ENCODE peak calls at places on chromosomes 7 and 10, in seven cellular contexts. One of them, this sample, is unnamed.
A peak's percentile ranks its signal among the peaks of the same experiment; 100 is the strongest.

GRCh38 chr10:5268743-5269142 is 72.1 kb downstream of the AKR1C4 start:
- DNase-seq in mesendoderm: no peak
- DNase-seq in mesenchymal stem cell: no peak
- DNase-seq in H9: no peak
- DNase-seq in neuronal stem cell: no peak
- DNase-seq in H1: no peak
- DNase-seq in IMR-90: no peak
- DNase-seq in this sample: no peak

GRCh38 chr10:1364151-1364910 is 308.1 kb downstream of the WDR37 start:
- DNase-seq in mesenchymal stem cell: no peak
- DNase-seq in mesendoderm: no peak
- DNase-seq in H1: no peak
- DNase-seq in neuronal stem cell: no peak
- DNase-seq in IMR-90: no peak
- DNase-seq in H9: no peak
- DNase-seq in this sample: no peak

GRCh38 chr10:63798599-63799498 is 277.6 kb downstream of the REEP3 start:
- DNase-seq in mesenchymal stem cell: peak; percentile 86
- DNase-seq in H9: no peak
- DNase-seq in IMR-90: peak; percentile 78
- DNase-seq in H1: no peak
- DNase-seq in mesendoderm: peak; percentile 37
- DNase-seq in neuronal stem cell: no peak
- DNase-seq in this sample: no peak

GRCh38 chr10:31723074-31723750 is 205.4 kb downstream of the ARHGAP12 start:
- DNase-seq in mesenchymal stem cell: peak; percentile 29
- DNase-seq in neuronal stem cell: no peak
- DNase-seq in H9: no peak
- DNase-seq in mesendoderm: no peak
- DNase-seq in H1: no peak
- DNase-seq in IMR-90: peak; percentile 52
- DNase-seq in this sample: peak; percentile 10

GRCh38 chr10:43109671-43110249 is 28.5 kb upstream of the CSGALNACT2 start:
- DNase-seq in mesendoderm: no peak
- DNase-seq in neuronal stem cell: no peak
- DNase-seq in H9: no peak
- DNase-seq in H1: no peak
- DNase-seq in mesenchymal stem cell: no peak
- DNase-seq in IMR-90: no peak
- DNase-seq in this sample: no peak

GRCh38 chr10:15150563-15150962 is 17.9 kb downstream of the NMT2 start:
- DNase-seq in neuronal stem cell: no peak
- DNase-seq in H1: no peak
- DNase-seq in H9: no peak
- DNase-seq in IMR-90: no peak
- DNase-seq in mesenchymal stem cell: no peak
- DNase-seq in mesendoderm: no peak
- DNase-seq in this sample: no peak

GRCh38 chr7:44191171-44191570 is 1.9 kb upstream of the GCK start:
- DNase-seq in H1: no peak
- DNase-seq in neuronal stem cell: no peak
- DNase-seq in mesenchymal stem cell: no peak
- DNase-seq in IMR-90: no peak
- DNase-seq in H9: no peak
- DNase-seq in mesendoderm: no peak
- DNase-seq in this sample: no peak

GRCh38 chr7:75017832-75018231 is 53.3 kb downstream of the CASTOR2 start:
- DNase-seq in H1: no peak
- DNase-seq in H9: no peak
- DNase-seq in mesenchymal stem cell: no peak
- DNase-seq in neuronal stem cell: no peak
- DNase-seq in IMR-90: no peak
- DNase-seq in mesendoderm: no peak
- DNase-seq in this sample: no peak

GRCh38 chr10:77507313-77507712 is 130.3 kb downstream of the KCNMA1 start:
- DNase-seq in IMR-90: no peak
- DNase-seq in H9: no peak
- DNase-seq in mesenchymal stem cell: no peak
- DNase-seq in neuronal stem cell: no peak
- DNase-seq in mesendoderm: no peak
- DNase-seq in H1: no peak
- DNase-seq in this sample: no peak

GRCh38 chr7:129990403-129991192 is 37.8 kb upstream of the UBE2H start:
- DNase-seq in mesendoderm: no peak
- DNase-seq in mesenchymal stem cell: peak; percentile 14
- DNase-seq in H9: peak; percentile 37
- DNase-seq in H1: no peak
- DNase-seq in neuronal stem cell: no peak
- DNase-seq in IMR-90: peak; percentile 25
- DNase-seq in this sample: no peak

GRCh38 chr10:93261961-93262610 is 188.4 kb downstream of the CYP26A1 start:
- DNase-seq in neuronal stem cell: no peak
- DNase-seq in H9: no peak
- DNase-seq in mesenchymal stem cell: peak; percentile 49
- DNase-seq in IMR-90: peak; percentile 58
- DNase-seq in mesendoderm: no peak
- DNase-seq in H1: no peak
- DNase-seq in this sample: no peak

GRCh38 chr7:964401-965231 is 10.1 kb upstream of the ADAP1 start:
- DNase-seq in H1: no peak
- DNase-seq in H9: peak; percentile 66
- DNase-seq in neuronal stem cell: no peak
- DNase-seq in mesendoderm: peak; percentile 67
- DNase-seq in IMR-90: peak; percentile 25
- DNase-seq in mesenchymal stem cell: peak; percentile 34
- DNase-seq in this sample: peak; percentile 56

GRCh38 chr7:135094472-135095237 is 53.2 kb upstream of the TMEM140 start:
- DNase-seq in neuronal stem cell: no peak
- DNase-seq in H9: no peak
- DNase-seq in IMR-90: no peak
- DNase-seq in H1: no peak
- DNase-seq in mesendoderm: no peak
- DNase-seq in mesenchymal stem cell: no peak
- DNase-seq in this sample: no peak

GRCh38 chr10:29642996-29643395 is 8.2 kb upstream of the SVIL start:
- DNase-seq in IMR-90: peak; percentile 87
- DNase-seq in neuronal stem cell: no peak
- DNase-seq in mesendoderm: no peak
- DNase-seq in H1: no peak
- DNase-seq in H9: no peak
- DNase-seq in mesenchymal stem cell: peak; percentile 88
- DNase-seq in this sample: no peak

GRCh38 chr10:86520871-86521619 is 547 bp downstream of the WAPL start:
- DNase-seq in mesendoderm: peak; percentile 68
- DNase-seq in mesenchymal stem cell: peak; percentile 81
- DNase-seq in H9: no peak
- DNase-seq in H1: no peak
- DNase-seq in neuronal stem cell: no peak
- DNase-seq in IMR-90: peak; percentile 42
- DNase-seq in this sample: peak; percentile 22

GRCh38 chr7:36155811-36156361 is 2.8 kb downstream of the EEPD1 start:
- DNase-seq in H9: no peak
- DNase-seq in mesenchymal stem cell: peak; percentile 6
- DNase-seq in mesendoderm: peak; percentile 40
- DNase-seq in H1: no peak
- DNase-seq in neuronal stem cell: no peak
- DNase-seq in IMR-90: peak; percentile 53
- DNase-seq in this sample: no peak

GRCh38 chr7:36633377-36633776 is 90.9 kb downstream of the AOAH start:
- DNase-seq in H1: peak; percentile 27
- DNase-seq in H9: peak; percentile 81
- DNase-seq in IMR-90: no peak
- DNase-seq in neuronal stem cell: no peak
- DNase-seq in mesenchymal stem cell: no peak
- DNase-seq in mesendoderm: peak; percentile 95
- DNase-seq in this sample: peak; percentile 55

GRCh38 chr7:28479507-28479947 is 67.2 kb downstream of the CREB5 start:
- DNase-seq in mesenchymal stem cell: no peak
- DNase-seq in H1: no peak
- DNase-seq in mesendoderm: no peak
- DNase-seq in neuronal stem cell: no peak
- DNase-seq in H9: no peak
- DNase-seq in IMR-90: no peak
- DNase-seq in this sample: no peak

GRCh38 chr7:28480595-28480994 is 68.3 kb downstream of the CREB5 start:
- DNase-seq in mesendoderm: no peak
- DNase-seq in H9: no peak
- DNase-seq in mesenchymal stem cell: no peak
- DNase-seq in H1: no peak
- DNase-seq in IMR-90: no peak
- DNase-seq in neuronal stem cell: no peak
- DNase-seq in this sample: no peak

GRCh38 chr7:28481131-28481926 is 69.0 kb downstream of the CREB5 start:
- DNase-seq in H1: no peak
- DNase-seq in neuronal stem cell: peak; percentile 11
- DNase-seq in mesenchymal stem cell: peak; percentile 49
- DNase-seq in H9: no peak
- DNase-seq in mesendoderm: peak; percentile 42
- DNase-seq in IMR-90: peak; percentile 65
- DNase-seq in this sample: no peak

GRCh38 chr7:28477041-28477442 is 64.7 kb downstream of the CREB5 start:
- DNase-seq in mesendoderm: no peak
- DNase-seq in H1: no peak
- DNase-seq in mesenchymal stem cell: no peak
- DNase-seq in H9: no peak
- DNase-seq in neuronal stem cell: no peak
- DNase-seq in IMR-90: no peak
- DNase-seq in this sample: no peak

GRCh38 chr7:28478661-28479060 is 66.3 kb downstream of the CREB5 start:
- DNase-seq in neuronal stem cell: no peak
- DNase-seq in IMR-90: no peak
- DNase-seq in mesendoderm: no peak
- DNase-seq in mesenchymal stem cell: no peak
- DNase-seq in H9: no peak
- DNase-seq in H1: no peak
- DNase-seq in this sample: no peak
- H3K23ac ChIP-seq in neuronal stem cell: no peak overlapping the region
- H3K23ac ChIP-seq in IMR-90: no peak overlapping the region
- H3K23ac ChIP-seq in mesendoderm: no peak overlapping the region
- H3K23ac ChIP-seq in mesenchymal stem cell: no peak overlapping the region
- H3K23ac ChIP-seq in H9: no peak overlapping the region
- H3K23ac ChIP-seq in H1: no peak overlapping the region
- H3K23ac ChIP-seq in this sample: no peak overlapping the region

GRCh38 chr7:127391591-127392181 is 822 bp downstream of the ZNF800 start:
- DNase-seq in neuronal stem cell: peak; percentile 42
- DNase-seq in IMR-90: peak; percentile 24
- DNase-seq in H1: no peak
- DNase-seq in mesendoderm: peak; percentile 37
- DNase-seq in mesenchymal stem cell: peak; percentile 53
- DNase-seq in H9: peak; percentile 31
- DNase-seq in this sample: peak; percentile 26

GRCh38 chr7:127390817-127391590 is 1.5 kb downstream of the ZNF800 start:
- DNase-seq in mesendoderm: no peak
- DNase-seq in neuronal stem cell: peak; percentile 4
- DNase-seq in H1: no peak
- DNase-seq in mesenchymal stem cell: no peak
- DNase-seq in H9: no peak
- DNase-seq in IMR-90: no peak
- DNase-seq in this sample: no peak

GRCh38 chr7:127390186-127390816 is 2.2 kb downstream of the ZNF800 start:
- DNase-seq in neuronal stem cell: no peak
- DNase-seq in H1: no peak
- DNase-seq in mesendoderm: no peak
- DNase-seq in IMR-90: no peak
- DNase-seq in mesenchymal stem cell: no peak
- DNase-seq in H9: no peak
- DNase-seq in this sample: no peak

GRCh38 chr7:127387974-127388373 is 4.5 kb downstream of the ZNF800 start:
- DNase-seq in H1: no peak
- DNase-seq in mesendoderm: no peak
- DNase-seq in IMR-90: no peak
- DNase-seq in neuronal stem cell: no peak
- DNase-seq in mesenchymal stem cell: no peak
- DNase-seq in H9: no peak
- DNase-seq in this sample: no peak

GRCh38 chr7:127389321-127389720 is 3.2 kb downstream of the ZNF800 start:
- DNase-seq in H1: no peak
- DNase-seq in H9: no peak
- DNase-seq in IMR-90: no peak
- DNase-seq in mesendoderm: no peak
- DNase-seq in mesenchymal stem cell: no peak
- DNase-seq in neuronal stem cell: no peak
- DNase-seq in this sample: no peak
- H4K8ac ChIP-seq in H1: no peak overlapping the region
- H4K8ac ChIP-seq in H9: no peak overlapping the region
- H4K8ac ChIP-seq in IMR-90: no peak overlapping the region
- H4K8ac ChIP-seq in mesendoderm: no peak overlapping the region
- H4K8ac ChIP-seq in mesenchymal stem cell: no peak overlapping the region
- H4K8ac ChIP-seq in neuronal stem cell: no peak overlapping the region
- H4K8ac ChIP-seq in this sample: no peak overlapping the region

GRCh38 chr7:134045716-134046115 is 81.4 kb upstream of the LRGUK start:
- DNase-seq in mesendoderm: no peak
- DNase-seq in IMR-90: no peak
- DNase-seq in H9: no peak
- DNase-seq in mesenchymal stem cell: no peak
- DNase-seq in H1: no peak
- DNase-seq in neuronal stem cell: no peak
- DNase-seq in this sample: no peak
- H3K23ac ChIP-seq in mesendoderm: no peak overlapping the region
- H3K23ac ChIP-seq in IMR-90: no peak overlapping the region
- H3K23ac ChIP-seq in H9: no peak overlapping the region
- H3K23ac ChIP-seq in mesenchymal stem cell: no peak overlapping the region
- H3K23ac ChIP-seq in H1: no peak overlapping the region
- H3K23ac ChIP-seq in neuronal stem cell: no peak overlapping the region
- H3K23ac ChIP-seq in this sample: no peak overlapping the region

DNA sequence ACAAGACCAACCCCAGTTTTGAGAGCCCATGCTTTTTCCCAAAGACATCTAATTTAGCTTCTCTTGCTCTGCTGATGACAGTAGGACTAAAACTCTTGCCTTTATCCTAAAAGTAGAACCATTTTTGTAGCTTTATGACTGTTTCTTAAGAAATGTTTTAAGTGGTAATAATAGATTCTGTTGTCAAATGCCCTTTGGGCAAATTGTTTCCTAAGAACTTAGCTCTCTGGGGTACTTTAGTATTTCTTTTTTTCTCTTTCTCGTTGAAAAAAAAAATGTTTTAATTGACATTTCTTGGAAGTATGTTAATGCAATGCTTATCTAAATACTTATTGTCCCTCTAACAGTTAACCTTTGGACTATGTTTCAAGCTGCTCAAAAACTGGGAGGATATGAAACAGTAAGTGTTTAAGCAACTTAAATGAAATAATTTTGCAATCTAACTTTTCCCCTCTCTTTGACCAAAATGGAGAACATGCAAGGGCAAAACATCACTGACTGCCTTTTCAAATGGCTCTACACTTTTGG is 157.5 kb downstream of the ARID5B start:
- DNase-seq in neuronal stem cell: no peak
- DNase-seq in IMR-90: no peak
- DNase-seq in H1: no peak
- DNase-seq in H9: no peak
- DNase-seq in mesenchymal stem cell: peak; percentile 11
- DNase-seq in mesendoderm: no peak
- DNase-seq in this sample: no peak
- H4K8ac ChIP-seq in neuronal stem cell: no peak overlapping the region
- H4K8ac ChIP-seq in IMR-90: no peak overlapping the region
- H4K8ac ChIP-seq in H1: no peak overlapping the region
- H4K8ac ChIP-seq in H9: no peak overlapping the region
- H4K8ac ChIP-seq in mesenchymal stem cell: no peak overlapping the region
- H4K8ac ChIP-seq in mesendoderm: no peak overlapping the region
- H4K8ac ChIP-seq in this sample: no peak overlapping the region